ENCODE peak calls at places on chromosomes 13 and 19, in nine cellular contexts. U is AG04449; D is left cardiac atrium; K is mucosa of gallbladder; X is CD8-positive, alpha-beta memory T cell; O is NCI-H1105 treated with DMSO at 0.1 percent for 48 hours; A is ELF-1; E is LoVo; W is cerebellar nuclear complex. G is an unnamed sample.

GRCh38 chr13:83215627-83216026 is 666.6 kb downstream of the SLITRK1 start:
- DNase-seq in U (peak), D (no peak), K (no peak), X (no peak), O (no peak), A (no peak), E (no peak), W (no peak), G (no peak)

GRCh38 chr13:96819375-96819774 is 174.9 kb downstream of the OXGR1 start:
- DNase-seq in U (no peak), D (no peak), K (no peak), X (no peak), O (no peak), A (no peak), E (no peak), W (no peak), G (no peak)

GRCh38 chr19:11322269-11323024 is 17.0 kb downstream of the RAB3D start:
- DNase-seq in U (no peak), D (no peak), K (no peak), X (no peak), O (no peak), A (no peak), E (no peak), W (no peak), G (no peak)

GRCh38 chr13:91346848-91347211 is 657 bp upstream of the MIR17HG start:
- DNase-seq in U (no peak), D (peak), K (no peak), X (peak), O (no peak), A (no peak), E (peak), W (no peak), G (no peak)

GRCh38 chr13:110794209-110794608 is 80.7 kb downstream of the ING1 start:
- DNase-seq in U (no peak), D (no peak), K (no peak), X (no peak), O (no peak), A (no peak), E (no peak), W (no peak), G (no peak)

GRCh38 chr13:112376050-112376681 is at the start of gene SPACA7:
- DNase-seq in U (no peak), D (no peak), K (no peak), X (no peak), O (no peak), A (no peak), E (no peak), W (no peak), G (no peak)

GRCh38 chr19:16327911-16328823 is 3.5 kb downstream of the KLF2 start:
- DNase-seq in U (no peak), D (peak), K (peak), X (peak), O (no peak), A (no peak), E (no peak), W (no peak), G (peak)

GRCh38 chr13:74040200-74040599 is 94.0 kb downstream of the KLF12 start:
- DNase-seq in U (no peak), D (peak), K (no peak), X (no peak), O (no peak), A (peak), E (peak), W (no peak), G (no peak)

GRCh38 chr19:32442650-32443049 is 37.1 kb downstream of the DPY19L3 start:
- DNase-seq in U (no peak), D (no peak), K (no peak), X (no peak), O (no peak), A (no peak), E (no peak), W (no peak), G (no peak)

GRCh38 chr19:15114153-15114540 is 6.9 kb downstream of the SYDE1 start:
- DNase-seq in U (no peak), D (no peak), K (no peak), X (no peak), O (no peak), A (no peak), E (no peak), W (no peak), G (no peak)

GRCh38 chr19:15471639-15472101 is 7.3 kb upstream of the RASAL3 start:
- DNase-seq in U (no peak), D (no peak), K (no peak), X (no peak), O (no peak), A (no peak), E (no peak), W (no peak), G (no peak)

GRCh38 chr19:39463403-39463802 is 17.2 kb upstream of the TIMM50 start:
- DNase-seq in U (no peak), D (no peak), K (no peak), X (no peak), O (no peak), A (no peak), E (no peak), W (no peak), G (no peak)

GRCh38 chr13:51714663-51715168 is 89.2 kb downstream of the DHRS12 start:
- DNase-seq in U (peak), D (no peak), K (no peak), X (no peak), O (no peak), A (no peak), E (no peak), W (no peak), G (no peak)

G was measured in lung.